ENCODE peak calls at places on chromosomes 12 and 14, in seven cellular contexts. R, O, N, W, P, C and X are unnamed samples.

GRCh38 chr12:530308-530707 is 70.6 kb downstream of the B4GALNT3 start:
- DNase-seq in R (peak), C (no peak), O (no peak), W (no peak), P (no peak), N (peak), X (no peak)

GRCh38 chr12:52247622-52248540 is 14.8 kb downstream of the KRT7 start:
- DNase-seq in P (no peak), C (no peak), N (no peak), W (no peak), R (no peak), O (no peak), X (no peak)

GRCh38 chr12:128827724-128828123 is 4.0 kb upstream of the SLC15A4 start:
- DNase-seq in W (no peak), O (no peak), P (no peak), N (no peak), R (no peak), C (no peak), X (no peak)

GRCh38 chr12:77796775-77797174 is 33.9 kb upstream of the NAV3 start:
- DNase-seq in W (peak), N (peak), R (no peak), O (no peak), P (no peak), C (no peak), X (no peak)

GRCh38 chr12:107622005-107622404 is 63.6 kb upstream of the PWP1 start:
- DNase-seq in P (no peak), C (no peak), W (peak), O (no peak), N (no peak), R (no peak), X (no peak)

GRCh38 chr12:93778306-93778705 is 101.1 kb downstream of the CRADD start:
- DNase-seq in O (no peak), C (no peak), P (no peak), N (peak), R (peak), W (peak), X (no peak)

GRCh38 chr14:84804498-84805294 is 725.2 kb upstream of the FLRT2 start:
- DNase-seq in C (no peak), W (no peak), O (no peak), N (no peak), R (no peak), P (no peak), X (no peak)

GRCh38 chr14:89268514-89268913 is 148.5 kb downstream of the FOXN3 start:
- DNase-seq in C (no peak), R (no peak), P (no peak), W (no peak), N (no peak), O (no peak), X (no peak)

GRCh38 chr12:127774828-127775227 is 492.1 kb upstream of the TMEM132C start:
- DNase-seq in O (no peak), R (no peak), P (no peak), C (no peak), N (no peak), W (peak), X (no peak)

GRCh38 chr12:115223322-115223721 is 539.3 kb upstream of the TBX3 start:
- DNase-seq in C (peak), N (peak), P (no peak), R (peak), O (no peak), W (peak), X (no peak)

GRCh38 chr14:95061317-95062093 is 95.8 kb downstream of the DICER1 start:
- DNase-seq in P (no peak), N (no peak), W (no peak), O (no peak), C (no peak), R (no peak), X (no peak)

GRCh38 chr14:49586673-49587460 is 687 bp upstream of the RPS29 start:
- DNase-seq in C (peak), R (no peak), W (peak), O (no peak), N (peak), P (no peak), X (no peak)

GRCh38 chr14:75005357-75005756 is 2.6 kb downstream of the EIF2B2 start:
- DNase-seq in P (no peak), O (no peak), W (no peak), C (no peak), R (no peak), N (no peak), X (no peak)

GRCh38 chr14:75001261-75001660 is 1.5 kb upstream of the EIF2B2 start:
- DNase-seq in W (no peak), N (no peak), P (no peak), R (no peak), C (no peak), O (no peak), X (no peak)

GRCh38 chr14:75001899-75002298 is 822 bp upstream of the EIF2B2 start:
- DNase-seq in W (no peak), O (no peak), P (no peak), R (no peak), C (no peak), N (no peak), X (no peak)

GRCh38 chr14:75003250-75004027 is 718 bp downstream of the EIF2B2 start:
- DNase-seq in N (no peak), R (no peak), W (no peak), P (no peak), C (no peak), O (no peak), X (no peak)

DNA sequence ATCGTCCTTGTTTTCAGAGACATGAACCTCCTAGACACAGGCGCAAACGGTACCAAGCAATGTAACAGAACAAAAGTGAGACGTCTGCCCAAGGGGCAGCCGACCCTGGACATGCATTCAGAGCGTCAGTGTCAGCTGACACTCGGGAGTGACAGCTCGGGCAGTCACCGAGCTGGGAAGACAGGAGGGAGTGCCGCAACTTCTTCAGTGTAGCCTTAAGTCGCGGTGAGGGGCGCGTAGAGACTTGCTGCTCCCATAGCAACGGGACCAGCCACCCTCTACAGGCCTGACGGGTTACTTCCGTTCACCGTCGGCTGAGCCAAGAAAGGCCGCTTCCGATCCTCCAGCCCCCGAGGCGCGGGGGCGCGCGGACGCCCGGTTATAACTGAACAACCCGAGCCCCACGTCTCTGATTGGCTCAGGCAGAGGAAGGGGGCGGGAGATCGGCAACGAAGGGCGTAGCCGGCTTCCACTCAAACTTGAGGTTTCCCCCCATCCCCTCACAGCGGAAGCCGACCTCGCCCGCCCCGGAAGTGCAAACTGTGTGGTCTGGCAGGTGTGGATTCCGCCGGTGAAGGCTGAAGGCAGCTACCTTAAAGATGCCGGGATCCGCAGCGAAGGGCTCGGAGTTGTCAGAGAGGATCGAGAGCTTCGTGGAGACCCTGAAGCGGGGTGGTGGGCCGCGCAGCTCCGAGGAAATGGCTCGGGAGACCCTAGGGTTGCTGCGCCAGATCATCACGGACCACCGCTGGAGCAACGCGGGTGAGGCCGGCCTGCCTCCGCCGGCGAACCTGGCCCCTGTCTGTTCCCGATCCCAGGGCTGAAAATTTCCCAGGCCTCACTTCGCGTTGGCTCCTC is at the start of gene EIF2B2:
- DNase-seq in O (peak), R (peak), P (peak), C (peak), N (peak), W (peak), X (peak)
- TF ChIP-seq CTCF in O (no peak), R (no peak), P (no peak), C (no peak), N (no peak), W (no peak), X (no peak)

GRCh38 chr14:54138024-54138353 is 181.4 kb upstream of the BMP4 start:
- DNase-seq in C (no peak), N (no peak), O (no peak), P (no peak), W (no peak), R (no peak), X (no peak)
- H3K4me3 ChIP-seq in C (no peak), N (peak), O (no peak), P (no peak), W (no peak), R (no peak), X (no peak)

GRCh38 chr14:54782803-54783659 is 119.6 kb downstream of the GCH1 start:
- DNase-seq in O (no peak), W (no peak), P (peak), R (peak), N (no peak), C (no peak), X (peak)
- TF ChIP-seq CTCF in O (no peak), W (peak), P (peak), R (no peak), N (no peak), C (no peak), X (peak)

GRCh38 chr14:77000340-77001235 is 27.9 kb downstream of the IRF2BPL start:
- DNase-seq in N (peak), R (no peak), W (peak), C (no peak), P (no peak), O (no peak), X (no peak)
- H3K4me3 ChIP-seq in N (peak), R (no peak), W (no peak), C (no peak), P (peak), O (no peak), X (no peak)

GRCh38 chr12:3667485-3667884 is 85.4 kb downstream of the CRACR2A start:
- DNase-seq in W (no peak), R (no peak), P (no peak), C (no peak), O (no peak), N (no peak), X (no peak)
- TF ChIP-seq CTCF in W (no peak), R (no peak), P (no peak), C (no peak), O (no peak), N (no peak), X (no peak)